ENCODE peak calls at places on chromosomes 5 and 9, in five cellular contexts. X, D, H, Z and L are unnamed samples.

GRCh38 chr9:134759001-134759607 is 117.5 kb downstream of the COL5A1 start:
- DNase-seq in H (no peak), D (no peak), Z (no peak), X (no peak), L (no peak)

GRCh38 chr9:38278457-38278856 is 114.0 kb upstream of the ALDH1B1 start:
- DNase-seq in Z (peak), X (no peak), D (no peak), H (peak), L (no peak)

GRCh38 chr9:34997375-34997774 is 7.8 kb downstream of the DNAJB5 start:
- DNase-seq in H (no peak), Z (no peak), D (no peak), X (no peak), L (no peak)

GRCh38 chr5:179023528-179024189 is at the start of gene ZNF879:
- DNase-seq in H (peak), D (peak), X (peak), Z (peak), L (peak)

GRCh38 chr9:83955985-83956287 is 24.1 kb downstream of the HNRNPK start:
- DNase-seq in Z (no peak), D (no peak), X (peak), H (no peak), L (no peak)

GRCh38 chr5:134086943-134087305 is 27.6 kb upstream of the TCF7 start:
- DNase-seq in D (no peak), X (no peak), Z (no peak), H (peak), L (no peak)

GRCh38 chr5:172417983-172418630 is 36.2 kb downstream of the SH3PXD2B start:
- DNase-seq in Z (peak), H (peak), X (no peak), D (peak), L (no peak)

GRCh38 chr9:131442351-131442750 is 48.5 kb downstream of the PRRC2B start:
- DNase-seq in Z (peak), D (no peak), X (no peak), H (peak), L (no peak)

GRCh38 chr5:148984333-148984732 is 78.5 kb downstream of the SH3TC2 start:
- DNase-seq in Z (no peak), H (no peak), X (no peak), D (peak), L (no peak)

GRCh38 chr9:133031130-133031422 is 279 bp downstream of the GTF3C5 start:
- DNase-seq in X (no peak), Z (no peak), D (no peak), H (no peak), L (no peak)

GRCh38 chr9:35488019-35488418 is 1.9 kb upstream of the RUSC2 start:
- DNase-seq in Z (no peak), D (no peak), H (no peak), X (no peak), L (no peak)

GRCh38 chr5:6403416-6403815 is 25.1 kb upstream of the MED10 start:
- DNase-seq in H (no peak), D (no peak), Z (no peak), X (no peak), L (no peak)

GRCh38 chr9:37531699-37532098 is 44.5 kb downstream of the FBXO10 start:
- DNase-seq in D (no peak), Z (peak), H (no peak), X (peak), L (peak)

GRCh38 chr5:149486726-149487635 is 64.3 kb downstream of the CSNK1A1 start:
- DNase-seq in X (no peak), D (peak), H (no peak), Z (no peak), L (no peak)

GRCh38 chr9:20930836-20931235 is 100.6 kb downstream of the HACD4 start:
- DNase-seq in H (no peak), Z (no peak), X (no peak), D (no peak), L (no peak)

GRCh38 chr9:92147030-92147853 is 32.0 kb upstream of the SPTLC1 start:
- DNase-seq in X (peak), H (no peak), D (peak), Z (peak), L (no peak)

GRCh38 chr5:78537821-78538220 is 110.8 kb downstream of the LHFPL2 start:
- DNase-seq in Z (no peak), X (peak), H (no peak), D (peak), L (no peak)

GRCh38 chr5:138054863-138055558 is 22.1 kb upstream of the FAM13B start:
- DNase-seq in D (peak), H (no peak), Z (no peak), X (no peak), L (no peak)

GRCh38 chr5:98989723-98990122 is 60.9 kb upstream of the CHD1 start:
- DNase-seq in H (no peak), X (no peak), D (no peak), Z (no peak), L (no peak)

GRCh38 chr5:11075010-11075860 is 314.2 kb upstream of the DAP start:
- DNase-seq in Z (no peak), D (no peak), X (no peak), H (no peak), L (no peak)

GRCh38 chr9:100066539-100066938 is 32.3 kb downstream of the ERP44 start:
- DNase-seq in Z (no peak), X (peak), D (no peak), H (no peak), L (no peak)

GRCh38 chr5:139391570-139392323 is 2.0 kb upstream of the MZB1 start:
- DNase-seq in X (peak), D (peak), H (peak), Z (peak), L (no peak)

DNA sequence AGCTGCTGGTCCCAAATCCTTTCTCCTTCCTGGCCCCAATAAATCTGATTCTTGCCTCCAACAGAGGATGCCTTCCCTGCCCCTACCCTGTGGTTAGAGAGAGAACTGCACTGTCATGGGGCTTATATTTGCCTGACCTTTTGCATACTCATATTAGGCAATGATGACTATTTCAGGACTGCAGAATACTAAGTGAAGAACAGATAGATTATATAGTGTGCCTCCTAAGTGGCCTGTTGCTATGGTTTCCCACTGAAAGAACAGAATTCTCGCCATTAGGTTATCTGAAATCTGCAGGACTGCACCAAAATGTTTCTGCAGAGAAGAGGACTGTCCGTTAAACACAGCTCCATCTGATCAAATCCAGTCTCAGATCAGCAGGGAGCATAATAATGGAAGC is 87.3 kb upstream of the CCNG1 start:
- DNase-seq in X (no peak), D (no peak), H (no peak), Z (no peak), L (no peak)
- TF ChIP-seq CTCF in X (peak), D (peak), H (no peak), Z (no peak), L (peak)

GRCh38 chr9:127884976-127885490 is 7.6 kb upstream of the AK1 start:
- DNase-seq in D (no peak), H (no peak), Z (no peak), X (no peak), L (no peak)

GRCh38 chr9:127885508-127886281 is 8.2 kb upstream of the AK1 start:
- DNase-seq in H (no peak), D (no peak), Z (no peak), X (no peak), L (no peak)

GRCh38 chr9:127886401-127886972 is 9.0 kb upstream of the AK1 start:
- DNase-seq in Z (no peak), H (no peak), D (no peak), X (no peak), L (no peak)

GRCh38 chr9:127884427-127884911 is 7.0 kb upstream of the AK1 start:
- DNase-seq in X (no peak), H (no peak), Z (no peak), D (no peak), L (no peak)

GRCh38 chr9:127883959-127884358 is 6.5 kb upstream of the AK1 start:
- DNase-seq in D (no peak), H (no peak), Z (no peak), X (no peak), L (no peak)
- H3K4me3 ChIP-seq in D (no peak), H (no peak), Z (no peak), X (no peak), L (no peak)

DNA sequence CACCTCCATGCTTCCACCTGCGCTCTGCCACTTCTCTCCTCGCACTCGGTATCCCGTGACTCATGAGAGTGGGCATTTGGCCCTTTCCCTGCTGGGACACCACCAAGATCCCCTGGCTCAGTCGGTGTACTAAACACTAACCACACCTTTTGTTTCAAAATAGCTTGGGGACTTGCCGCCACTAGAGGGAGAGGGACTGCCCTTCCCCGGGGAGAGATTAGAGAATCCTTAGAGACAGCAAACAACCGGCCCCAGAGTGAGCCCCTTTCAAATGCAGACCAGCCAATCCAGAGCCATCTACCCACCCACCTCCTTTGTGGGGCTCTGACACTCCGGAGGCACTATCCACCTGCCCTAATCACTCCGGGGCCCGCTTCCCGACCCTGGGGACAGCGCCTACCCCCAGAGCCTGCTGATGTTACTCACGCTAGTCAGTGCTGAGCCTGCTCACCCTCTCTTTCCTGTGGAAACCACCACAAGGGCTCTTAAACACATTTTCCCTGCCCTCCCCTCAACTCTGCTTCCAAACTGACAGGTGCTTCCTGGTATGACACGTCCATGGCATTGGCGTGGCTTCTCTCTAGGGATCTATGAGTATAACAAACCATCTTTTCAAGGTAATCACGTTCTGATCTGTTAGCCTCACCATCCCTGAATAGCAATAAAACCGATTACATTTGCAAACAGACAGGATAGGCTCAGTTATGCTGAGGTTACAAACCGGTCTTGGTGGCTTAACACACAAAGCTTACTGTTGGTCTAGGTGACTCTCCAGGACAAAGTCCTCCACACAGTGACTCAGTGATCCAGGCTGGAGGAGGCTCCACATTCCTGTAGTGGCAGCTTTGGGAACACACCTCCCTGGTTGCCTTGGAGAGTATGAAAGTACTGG is 180.1 kb upstream of the MVB12B start:
- DNase-seq in X (peak), H (peak), Z (peak), D (no peak), L (peak)
- TF ChIP-seq CTCF in X (peak), H (no peak), Z (peak), D (peak), L (peak)

GRCh38 chr9:106310782-106311181 is 552.2 kb upstream of the ZNF462 start:
- DNase-seq in H (no peak), Z (no peak), X (peak), D (peak), L (peak)

GRCh38 chr9:106309925-106310324 is 553.0 kb upstream of the ZNF462 start:
- DNase-seq in H (no peak), Z (no peak), D (no peak), X (no peak), L (no peak)

GRCh38 chr9:106307670-106308069 is 555.3 kb upstream of the ZNF462 start:
- DNase-seq in X (peak), D (peak), Z (no peak), H (no peak), L (no peak)

DNA sequence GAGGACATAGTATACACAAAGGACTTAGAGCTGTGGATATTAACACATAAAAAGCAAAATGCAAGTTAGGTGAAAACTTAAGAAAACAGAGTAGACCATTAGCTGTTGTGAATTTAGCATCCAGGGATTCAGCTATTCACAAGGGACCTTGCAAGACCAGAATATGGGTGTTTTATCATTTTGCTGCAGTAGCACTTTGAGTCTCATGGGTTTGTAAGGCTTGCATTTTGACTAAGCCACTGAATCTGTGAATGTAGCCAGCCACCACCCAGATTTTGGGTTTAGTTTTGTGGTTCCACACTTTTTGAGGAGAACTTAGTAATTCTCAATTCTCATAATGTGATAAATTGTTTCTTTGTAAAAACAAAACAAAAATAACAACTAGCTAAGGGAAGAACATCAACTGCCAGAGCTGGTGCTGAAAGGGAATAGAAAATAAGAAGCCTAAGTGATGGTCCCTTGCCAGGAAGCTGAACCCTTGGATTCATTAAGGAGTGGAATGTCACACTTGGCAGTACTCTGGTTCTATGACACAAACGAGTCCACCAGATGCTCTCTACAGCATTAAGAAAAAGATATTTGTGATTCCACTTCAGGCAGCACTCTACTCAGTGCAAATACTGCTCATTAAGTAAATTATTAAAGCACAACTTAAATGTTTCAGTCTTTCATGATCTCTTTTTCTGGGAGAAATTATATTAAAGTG is 557.4 kb upstream of the ZNF462 start:
- DNase-seq in Z (no peak), X (peak), H (no peak), D (no peak), L (no peak)
- H3K4me3 ChIP-seq in Z (no peak), X (no peak), H (no peak), D (no peak), L (no peak)

GRCh38 chr5:175059687-175060194 is 335.4 kb downstream of the MSX2 start:
- DNase-seq in X (peak), D (no peak), Z (no peak), H (peak), L (no peak)
- TF ChIP-seq CTCF in X (no peak), D (no peak), Z (no peak), H (no peak), L (no peak)

GRCh38 chr5:142319105-142319504 is 5.7 kb downstream of the SPRY4 start:
- DNase-seq in Z (no peak), H (no peak), D (no peak), X (peak), L (no peak)
- H3K4me3 ChIP-seq in Z (no peak), H (no peak), D (no peak), X (no peak), L (no peak)

GRCh38 chr9:124420991-124421543 is 5.8 kb upstream of the PSMB7 start:
- DNase-seq in D (no peak), H (no peak), X (peak), Z (no peak), L (no peak)

GRCh38 chr9:124423155-124423554 is 7.9 kb upstream of the PSMB7 start:
- DNase-seq in D (no peak), Z (no peak), X (no peak), H (no peak), L (no peak)

GRCh38 chr9:124415852-124416484 is 726 bp upstream of the PSMB7 start:
- DNase-seq in Z (no peak), D (no peak), H (no peak), X (no peak), L (no peak)

GRCh38 chr9:124423591-124423990 is 8.3 kb upstream of the PSMB7 start:
- DNase-seq in D (no peak), X (no peak), Z (no peak), H (no peak), L (no peak)

GRCh38 chr9:124419832-124420489 is 4.7 kb upstream of the PSMB7 start:
- DNase-seq in Z (no peak), H (no peak), D (no peak), X (peak), L (no peak)
- TF ChIP-seq CTCF in Z (no peak), H (no peak), D (no peak), X (no peak), L (no peak)